ENCODE peak calls at places on chromosome X, in five cellular contexts. F, W, X, J and N are unnamed samples. For H3K9me3, the result is how much of the 10 kb centered on the place peaks cover.

GRCh38 chrX:80266287-80266686 is 154.0 kb upstream of the TENT5D start:
- DNase-seq in F (no peak), W (no peak), X (no peak), J (no peak), N (no peak)

GRCh38 chrX:151896734-151897474 is 15.8 kb upstream of the MAGEA4 start:
- DNase-seq in F (no peak), W (no peak), X (no peak), J (no peak), N (no peak)

GRCh38 chrX:151754641-151755215 is 20.2 kb downstream of the CNGA2 start:
- DNase-seq in F (no peak), W (no peak), X (no peak), J (no peak), N (no peak)

GRCh38 chrX:113512700-113513395 is 672.2 kb upstream of the AMOT start:
- DNase-seq in F (no peak), W (no peak), X (no peak), J (no peak), N (no peak)

GRCh38 chrX:129825746-129826505 is 17.8 kb downstream of the ZDHHC9 start:
- DNase-seq in F (no peak), W (no peak), X (no peak), J (peak), N (no peak)

GRCh38 chrX:147476008-147476407 is 435.7 kb upstream of the FMR1 start:
- DNase-seq in F (no peak), W (no peak), X (peak), J (no peak), N (no peak)

GRCh38 chrX:136725446-136726104 is 55.2 kb downstream of the ARHGEF6 start:
- DNase-seq in F (no peak), W (no peak), X (no peak), J (no peak), N (no peak)

GRCh38 chrX:48071064-48071985 is at the start of gene ZNF630:
- DNase-seq in F (peak), W (peak), X (peak), J (peak), N (peak)

GRCh38 chrX:153643431-153644351 is 3.3 kb upstream of the DUSP9 start:
- DNase-seq in F (no peak), W (peak), X (peak), J (peak), N (no peak)

GRCh38 chrX:71912156-71912555 is 1.5 kb downstream of the NHSL2 start:
- DNase-seq in F (no peak), W (no peak), X (no peak), J (no peak), N (no peak)

GRCh38 chrX:38154818-38155217 is 65.9 kb downstream of the SRPX start:
- DNase-seq in F (no peak), W (no peak), X (no peak), J (no peak), N (no peak)

DNA sequence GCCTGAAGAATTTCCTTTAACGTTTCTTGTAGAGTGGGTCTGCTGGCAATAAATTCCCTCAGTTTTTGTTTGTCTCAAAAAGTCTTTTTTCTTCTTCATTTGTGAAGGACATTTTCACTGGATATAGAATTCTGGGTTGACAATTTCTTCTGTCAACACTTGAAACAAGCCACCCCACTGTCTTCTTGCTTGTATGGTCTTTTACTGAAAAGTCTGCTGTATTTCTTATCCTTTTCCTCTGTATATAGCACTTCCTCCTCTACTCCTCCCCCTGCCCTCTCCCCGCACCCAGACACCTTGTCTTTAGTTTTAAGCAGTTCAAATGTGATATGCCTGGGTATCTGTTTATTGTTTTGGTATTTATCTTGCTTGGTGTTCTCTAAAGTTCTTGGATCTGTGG is 23.3 kb downstream of the SLC9A7 start:
- DNase-seq in F (no peak), W (no peak), X (no peak), J (no peak), N (no peak)
- H3K9me3 ChIP-seq in F (under half), W (under half), X (under half), J (under half), N (under half)

GRCh38 chrX:78643874-78644273 is 15.3 kb downstream of the RTL3 start:
- DNase-seq in F (no peak), W (no peak), X (no peak), J (no peak), N (no peak)
- H3K9me3 ChIP-seq in F (under half), W (under half), X (under half), J (under half), N (under half)

DNA sequence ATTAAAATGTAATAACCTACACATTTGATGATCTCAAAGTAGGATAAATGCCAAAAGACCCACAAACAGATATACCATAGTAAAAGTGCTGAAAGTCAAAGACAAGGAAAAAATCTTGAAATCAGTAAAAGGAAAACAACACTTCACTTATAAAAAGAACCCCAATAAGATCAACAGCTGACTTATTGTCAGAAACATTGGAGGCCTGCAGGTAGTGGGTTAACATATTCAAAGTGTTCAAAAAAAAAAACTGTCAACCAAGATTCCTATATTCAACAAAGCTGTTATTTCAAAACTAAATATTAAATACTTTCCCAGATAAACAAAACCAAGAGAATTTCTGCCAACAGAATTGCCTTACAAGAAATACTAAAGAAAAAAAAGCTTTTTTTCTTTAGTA is 347.1 kb downstream of the GUCY2F start:
- DNase-seq in F (no peak), W (no peak), X (no peak), J (no peak), N (no peak)
- H3K9me3 ChIP-seq in F (under half), W (under half), X (under half), J (under half), N (under half)

GRCh38 chrX:120642871-120643270 is 13.0 kb upstream of the C1GALT1C1 start:
- DNase-seq in F (no peak), W (no peak), X (no peak), J (no peak), N (no peak)
- H3K9me3 ChIP-seq in F (under half), W (under half), X (under half), J (under half), N (under half)

GRCh38 chrX:64152857-64153256 is 52.7 kb downstream of the AMER1 start:
- DNase-seq in F (no peak), W (no peak), X (no peak), J (no peak), N (no peak)
- H3K9me3 ChIP-seq in F (under half), W (under half), X (under half), J (under half), N (under half)

DNA sequence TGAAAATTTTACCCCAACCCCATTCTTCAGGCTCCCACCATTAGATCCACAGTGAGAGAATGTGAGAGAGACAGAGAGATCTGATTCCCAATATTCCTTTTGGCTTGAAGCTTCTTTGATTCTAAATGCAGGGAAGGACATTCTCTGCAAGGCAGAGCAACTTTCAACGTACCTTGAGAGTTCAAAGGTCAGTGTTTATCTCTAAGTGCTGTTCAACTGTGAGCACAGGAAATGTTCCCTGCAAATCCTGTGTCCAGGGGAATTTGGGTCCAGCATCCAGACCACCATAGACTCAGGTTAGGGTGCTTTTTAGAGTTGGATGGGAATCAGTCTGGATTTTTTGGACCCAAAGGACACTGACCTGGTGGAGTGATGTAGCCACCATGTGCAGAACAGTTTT is 97.4 kb downstream of the NHS start:
- DNase-seq in F (no peak), W (no peak), X (no peak), J (no peak), N (no peak)
- H3K9me3 ChIP-seq in F (under half), W (under half), X (under half), J (under half), N (under half)

GRCh38 chrX:64313624-64314023 is 81.6 kb downstream of the MTMR8 start:
- DNase-seq in F (no peak), W (no peak), X (no peak), J (no peak), N (no peak)
- H3K9me3 ChIP-seq in F (under half), W (under half), X (under half), J (under half), N (under half)

GRCh38 chrX:46488712-46489111 is 56.5 kb downstream of the ZNF674 start:
- DNase-seq in F (no peak), W (no peak), X (no peak), J (no peak), N (no peak)
- H3K9me3 ChIP-seq in F (under half), W (under half), X (under half), J (under half), N (under half)

DNA sequence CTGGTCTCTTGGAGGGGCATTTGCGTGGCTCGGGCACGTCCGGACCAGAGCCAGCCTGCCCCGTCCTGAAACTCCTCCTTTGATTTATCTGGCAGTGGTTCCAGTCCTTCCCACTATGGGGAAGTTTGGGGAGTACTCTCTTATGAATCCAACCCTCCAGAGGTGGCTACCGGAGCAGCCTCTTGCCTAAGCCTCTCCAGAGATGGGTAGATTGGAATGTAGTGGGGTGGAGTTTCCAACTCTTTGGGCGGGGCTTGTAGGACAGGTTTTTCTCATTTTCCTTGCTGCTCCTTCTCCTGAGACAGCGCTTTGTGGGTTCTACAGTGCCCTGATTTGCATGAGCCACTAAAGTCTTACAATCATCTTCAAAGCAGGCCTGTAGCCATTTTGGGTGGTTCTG is 60.1 kb upstream of the XAGE1B start:
- DNase-seq in F (no peak), W (no peak), X (no peak), J (no peak), N (no peak)
- H3K9me3 ChIP-seq in F (under half), W (under half), X (under half), J (under half), N (under half)